ENCODE peak calls at places on chromosomes 3 and 15, in four cellular contexts. L is HepG2, S is SK-N-SH, B is GM12878. D is an unnamed sample.

GRCh38 chr3:101270158-101270557 is 50.2 kb downstream of the IMPG2 start:
- DNase-seq in L (no peak), S (no peak), B (no peak), D (no peak)

GRCh38 chr3:193391902-193392301 is 13.3 kb upstream of the ATP13A5 start:
- DNase-seq in L (no peak), S (no peak), B (no peak), D (no peak)

GRCh38 chr3:56424357-56424756 is 43.9 kb downstream of the ERC2 start:
- DNase-seq in L (no peak), S (peak), B (no peak), D (no peak)

GRCh38 chr3:110624571-110624970 is 447.0 kb upstream of the NECTIN3 start:
- DNase-seq in L (no peak), S (no peak), B (no peak), D (no peak)

GRCh38 chr3:165669967-165670366 is 167.3 kb downstream of the BCHE start:
- DNase-seq in L (no peak), S (no peak), B (no peak), D (no peak)

GRCh38 chr3:183092256-183092655 is 7.0 kb downstream of the MCCC1 start:
- DNase-seq in L (no peak), S (no peak), B (no peak), D (no peak)

GRCh38 chr3:184155644-184156521 is 706 bp downstream of the DVL3 start:
- DNase-seq in L (peak), S (peak), B (no peak), D (peak)

GRCh38 chr15:86624261-86625036 is 544.8 kb downstream of the AGBL1 start:
- DNase-seq in L (peak), S (peak), B (no peak), D (no peak)

GRCh38 chr3:78589778-78590177 is 1178.0 kb downstream of the ROBO1 start:
- DNase-seq in L (no peak), S (no peak), B (no peak), D (no peak)
- TF ChIP-seq EP300 in L (no peak), S (no peak), B (no peak), D (no peak)

GRCh38 chr3:186526256-186526606 is 17.9 kb downstream of the CRYGS start:
- DNase-seq in L (no peak), S (no peak), B (no peak), D (no peak)

GRCh38 chr3:186525369-186526255 is 18.6 kb downstream of the CRYGS start:
- DNase-seq in L (peak), S (no peak), B (no peak), D (no peak)

GRCh38 chr3:186532641-186533072 is 11.5 kb downstream of the CRYGS start:
- DNase-seq in L (no peak), S (peak), B (peak), D (no peak)

GRCh38 chr3:186530415-186530814 is 13.8 kb downstream of the CRYGS start:
- DNase-seq in L (no peak), S (no peak), B (no peak), D (no peak)

DNA sequence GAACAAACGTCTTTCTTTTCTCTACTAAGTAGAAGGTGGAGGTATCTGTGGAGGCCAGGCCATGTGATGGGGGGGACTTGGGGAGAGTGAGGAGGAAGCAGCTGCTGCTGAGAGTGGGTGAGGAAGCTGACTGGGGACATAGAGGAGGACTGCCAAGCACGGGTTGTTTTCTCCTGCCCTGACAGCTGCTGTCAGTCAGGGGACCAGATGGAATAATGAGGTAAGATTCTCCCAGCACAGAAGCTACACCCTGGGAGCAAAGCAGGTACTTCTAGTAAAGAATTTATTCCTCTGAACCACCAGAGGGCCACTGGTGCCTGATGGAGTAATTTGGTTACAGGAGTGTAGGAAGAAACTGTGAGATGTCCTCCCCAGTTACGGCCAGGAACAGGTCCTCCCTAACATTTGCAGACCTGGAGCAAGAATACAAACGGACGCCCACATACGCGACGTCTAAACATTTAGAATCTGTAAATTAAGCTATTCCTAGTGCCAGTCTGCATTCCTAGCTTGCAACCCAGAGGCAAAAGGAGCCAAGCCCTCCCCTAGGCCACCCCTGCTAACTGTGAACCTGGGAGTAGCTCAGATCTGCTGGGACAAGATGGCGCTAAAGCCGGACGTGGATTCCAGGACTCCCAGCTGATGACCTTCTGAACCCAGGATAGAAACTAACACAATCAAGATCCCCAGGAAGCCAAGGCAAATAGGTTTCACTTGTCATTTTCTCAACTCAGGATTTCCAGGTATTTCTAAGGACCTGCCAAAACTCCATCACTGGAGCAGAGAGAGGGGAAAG is 14.8 kb downstream of the CRYGS start:
- DNase-seq in L (no peak), S (no peak), B (no peak), D (no peak)
- TF ChIP-seq USF2 in L (no peak), S (no peak), B (no peak), D (no peak)

DNA sequence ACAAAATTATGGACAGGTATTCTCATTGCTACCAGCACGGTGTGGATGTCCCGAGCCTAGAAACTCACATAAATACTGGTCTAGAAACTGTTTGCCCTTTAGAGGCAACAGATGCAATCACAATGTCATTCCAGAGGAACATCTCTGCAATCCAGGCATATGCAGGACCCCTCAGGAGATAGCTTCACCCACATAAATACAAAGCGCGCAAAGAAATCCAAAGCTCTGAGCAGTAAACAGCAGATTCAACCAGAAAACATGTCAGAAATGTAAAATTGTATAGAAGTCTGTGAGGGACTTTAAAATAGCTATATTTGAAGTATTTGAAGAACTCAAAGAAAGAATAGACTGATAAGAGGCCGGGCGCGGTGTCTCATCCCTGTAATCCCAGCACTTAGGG is 291.7 kb downstream of the FAM43A start:
- DNase-seq in L (no peak), S (no peak), B (no peak), D (no peak)
- TF ChIP-seq FOXM1 in L (no peak), S (no peak), B (no peak), D (no peak)

DNA sequence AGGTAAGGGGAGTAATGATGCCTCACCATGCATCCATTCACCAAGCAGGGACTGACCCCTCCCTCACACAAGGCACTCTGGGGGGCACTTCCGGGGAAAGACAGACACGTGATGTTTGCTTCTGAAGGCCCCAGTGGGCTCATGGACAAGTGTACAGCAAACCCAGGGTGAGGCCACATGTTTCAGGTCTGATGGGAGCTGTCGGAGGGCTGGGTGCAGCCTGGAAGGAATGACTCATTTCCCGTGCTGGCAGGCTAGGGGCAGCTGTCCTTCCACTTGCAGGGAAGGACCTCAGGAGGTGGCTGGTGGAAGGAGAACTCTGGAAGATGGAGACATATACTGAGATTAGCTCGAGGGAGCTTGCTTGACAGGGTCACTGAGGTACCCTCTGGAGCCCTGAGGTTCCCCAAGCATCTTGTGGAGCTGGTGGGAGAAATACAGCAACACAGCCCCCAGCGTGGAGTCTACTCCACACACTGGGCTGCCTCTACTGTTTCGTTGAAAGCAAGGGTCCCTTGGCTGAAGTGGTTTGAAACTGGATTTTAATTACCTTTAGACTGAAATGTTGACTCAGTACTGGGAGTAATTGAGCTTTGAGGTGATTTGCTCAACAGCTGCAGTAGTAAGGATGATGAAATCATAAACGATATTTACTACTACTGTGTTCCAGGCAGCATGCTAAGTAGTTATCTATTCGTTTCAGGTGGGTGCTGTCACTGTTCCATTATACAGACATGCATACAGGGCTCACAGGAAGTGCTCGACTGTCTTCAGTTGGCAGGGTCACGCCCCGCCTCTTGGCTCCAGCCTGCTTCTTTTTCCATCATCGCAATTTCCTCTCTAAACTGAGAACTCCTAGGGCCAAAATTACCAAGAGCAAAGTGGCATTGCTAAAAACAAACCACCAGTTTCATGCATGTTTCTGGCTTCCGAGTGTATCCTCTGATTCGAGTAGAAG is 230.4 kb downstream of the ADAMTS17 start:
- DNase-seq in L (peak), S (no peak), B (no peak), D (peak)
- TF ChIP-seq EP300 in L (no peak), S (no peak), B (no peak), D (no peak)

GRCh38 chr3:106255870-106256248 is 387.0 kb upstream of the CBLB start:
- DNase-seq in L (no peak), S (no peak), B (peak), D (no peak)
- TF ChIP-seq USF2 in L (no peak), S (no peak), B (no peak), D (no peak)

GRCh38 chr3:149957352-149958140 is 13.1 kb downstream of the PFN2 start:
- DNase-seq in L (no peak), S (no peak), B (no peak), D (no peak)
- TF ChIP-seq FOXM1 in L (no peak), S (no peak), B (no peak), D (no peak)

DNA sequence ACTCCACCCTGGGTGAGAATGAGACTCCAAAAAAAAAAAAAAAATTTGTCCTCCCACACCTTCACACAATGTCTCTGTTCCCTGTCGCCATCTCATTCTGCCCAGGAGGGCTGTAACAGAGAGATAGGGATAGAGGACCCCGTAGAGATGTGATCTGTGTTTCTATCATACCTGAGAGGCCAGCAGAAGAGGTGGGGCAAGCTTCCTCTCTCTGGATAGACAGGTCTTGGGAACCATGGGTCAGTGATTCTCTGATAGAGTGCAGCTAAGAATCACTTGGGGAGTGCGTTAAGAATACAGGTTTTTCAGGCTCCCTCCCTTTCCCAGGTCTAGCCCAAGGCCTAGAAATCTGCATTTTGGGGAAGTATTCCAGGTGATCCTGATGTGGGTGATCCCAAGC is 8.3 kb downstream of the CA12 start:
- DNase-seq in L (no peak), S (no peak), B (no peak), D (no peak)
- TF ChIP-seq EP300 in L (no peak), S (no peak), B (no peak), D (no peak)

GRCh38 chr3:43022111-43022510 is 43.0 kb downstream of the GASK1A start:
- DNase-seq in L (no peak), S (no peak), B (no peak), D (no peak)
- TF ChIP-seq USF2 in L (no peak), S (no peak), B (no peak), D (no peak)

GRCh38 chr3:157531301-157531660 is 28.1 kb upstream of the VEPH1 start:
- DNase-seq in L (no peak), S (no peak), B (no peak), D (no peak)

GRCh38 chr3:157532529-157533297 is 29.5 kb upstream of the VEPH1 start:
- DNase-seq in L (peak), S (peak), B (peak), D (peak)

GRCh38 chr3:157533298-157533870 is 30.2 kb upstream of the VEPH1 start:
- DNase-seq in L (no peak), S (no peak), B (no peak), D (no peak)

GRCh38 chr3:157530637-157531300 is 27.6 kb upstream of the VEPH1 start:
- DNase-seq in L (no peak), S (no peak), B (no peak), D (no peak)

GRCh38 chr3:157531771-157532170 is 28.6 kb upstream of the VEPH1 start:
- DNase-seq in L (no peak), S (no peak), B (no peak), D (no peak)
- TF ChIP-seq FOXM1 in L (no peak), S (no peak), B (no peak), D (no peak)

GRCh38 chr3:25588441-25589103 is 76.1 kb downstream of the TOP2B start:
- DNase-seq in L (no peak), S (no peak), B (no peak), D (no peak)

GRCh38 chr3:25589783-25590258 is 74.9 kb downstream of the TOP2B start:
- DNase-seq in L (no peak), S (no peak), B (no peak), D (no peak)

GRCh38 chr3:25589104-25589782 is 75.5 kb downstream of the TOP2B start:
- DNase-seq in L (no peak), S (no peak), B (no peak), D (no peak)

GRCh38 chr3:25594007-25594502 is 70.7 kb downstream of the TOP2B start:
- DNase-seq in L (peak), S (peak), B (no peak), D (peak)

DNA sequence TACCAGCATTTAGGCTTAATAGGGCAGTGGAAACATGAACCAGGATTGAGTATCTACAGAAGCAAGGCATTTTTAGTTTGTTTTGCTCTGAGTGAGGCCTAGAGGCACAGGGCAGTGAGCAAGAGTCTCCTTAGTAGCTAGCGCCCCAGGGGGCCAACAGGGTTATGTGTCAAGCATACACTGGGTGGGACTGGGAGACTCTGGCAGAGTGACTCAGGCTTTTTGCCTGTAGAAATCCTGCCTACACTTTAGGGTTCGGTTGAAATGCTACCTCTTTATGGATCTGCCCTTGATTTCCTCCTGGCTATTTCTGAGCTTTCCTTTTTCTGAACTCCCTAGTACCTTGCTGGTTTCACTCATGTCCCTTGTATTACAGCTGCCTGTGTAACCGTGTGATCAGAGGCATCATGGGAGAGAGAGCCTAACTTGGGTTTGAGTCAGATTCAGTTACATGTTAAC is 72.2 kb downstream of the TOP2B start:
- DNase-seq in L (peak), S (no peak), B (no peak), D (peak)
- TF ChIP-seq EP300 in L (no peak), S (peak), B (no peak), D (no peak)

D was measured in K562.